ENCODE peak calls at places on chromosomes 4 and X, in seven cellular contexts. One of them, this sample, is unnamed.

GRCh38 chrX:103338663-103339062 is 8.6 kb downstream of the TCEAL7 start:
- DNase-seq in stimulated activated CD4-positive, alpha-beta T cell treated with anti-CD3 and anti-CD28 coated beads, Interleukin-4, amount 100 ng/mL, for 4 hours: no peak
- DNase-seq in fibroblast of the conjunctiva: no peak
- DNase-seq in caudate nucleus: peak; percentile 26
- DNase-seq in head of caudate nucleus: no peak
- DNase-seq in mesendoderm: no peak
- DNase-seq in lower leg skin: no peak
- DNase-seq in this sample: no peak

GRCh38 chr4:88533937-88534750 is 10.6 kb upstream of the PYURF start:
- DNase-seq in stimulated activated CD4-positive, alpha-beta T cell treated with anti-CD3 and anti-CD28 coated beads, Interleukin-4, amount 100 ng/mL, for 4 hours: no peak
- DNase-seq in fibroblast of the conjunctiva: no peak
- DNase-seq in caudate nucleus: no peak
- DNase-seq in head of caudate nucleus: no peak
- DNase-seq in mesendoderm: peak; percentile 63
- DNase-seq in lower leg skin: no peak
- DNase-seq in this sample: no peak

GRCh38 chr4:169164669-169165415 is 105.9 kb downstream of the SH3RF1 start:
- DNase-seq in stimulated activated CD4-positive, alpha-beta T cell treated with anti-CD3 and anti-CD28 coated beads, Interleukin-4, amount 100 ng/mL, for 4 hours: no peak
- DNase-seq in fibroblast of the conjunctiva: no peak
- DNase-seq in caudate nucleus: no peak
- DNase-seq in head of caudate nucleus: no peak
- DNase-seq in mesendoderm: peak; percentile 17
- DNase-seq in lower leg skin: no peak
- DNase-seq in this sample: no peak

GRCh38 chr4:75063417-75063816 is 130.5 kb downstream of the PARM1 start:
- DNase-seq in stimulated activated CD4-positive, alpha-beta T cell treated with anti-CD3 and anti-CD28 coated beads, Interleukin-4, amount 100 ng/mL, for 4 hours: no peak
- DNase-seq in fibroblast of the conjunctiva: no peak
- DNase-seq in caudate nucleus: no peak
- DNase-seq in head of caudate nucleus: no peak
- DNase-seq in mesendoderm: no peak
- DNase-seq in lower leg skin: no peak
- DNase-seq in this sample: no peak

GRCh38 chr4:80529021-80529420 is 193.5 kb downstream of the CFAP299 start:
- DNase-seq in stimulated activated CD4-positive, alpha-beta T cell treated with anti-CD3 and anti-CD28 coated beads, Interleukin-4, amount 100 ng/mL, for 4 hours: no peak
- DNase-seq in fibroblast of the conjunctiva: no peak
- DNase-seq in caudate nucleus: no peak
- DNase-seq in head of caudate nucleus: no peak
- DNase-seq in mesendoderm: no peak
- DNase-seq in lower leg skin: no peak
- DNase-seq in this sample: no peak

GRCh38 chrX:114162068-114162735 is 421.7 kb upstream of the HTR2C start:
- DNase-seq in stimulated activated CD4-positive, alpha-beta T cell treated with anti-CD3 and anti-CD28 coated beads, Interleukin-4, amount 100 ng/mL, for 4 hours: no peak
- DNase-seq in fibroblast of the conjunctiva: no peak
- DNase-seq in caudate nucleus: no peak
- DNase-seq in head of caudate nucleus: no peak
- DNase-seq in mesendoderm: peak; percentile 56
- DNase-seq in lower leg skin: no peak
- DNase-seq in this sample: no peak

GRCh38 chr4:68904786-68905185 is 46.8 kb downstream of the UGT2A3 start:
- DNase-seq in stimulated activated CD4-positive, alpha-beta T cell treated with anti-CD3 and anti-CD28 coated beads, Interleukin-4, amount 100 ng/mL, for 4 hours: no peak
- DNase-seq in fibroblast of the conjunctiva: no peak
- DNase-seq in caudate nucleus: no peak
- DNase-seq in head of caudate nucleus: no peak
- DNase-seq in mesendoderm: peak; percentile 71
- DNase-seq in lower leg skin: no peak
- DNase-seq in this sample: no peak

GRCh38 chr4:170004656-170005250 is 21.4 kb downstream of the MFAP3L start:
- DNase-seq in stimulated activated CD4-positive, alpha-beta T cell treated with anti-CD3 and anti-CD28 coated beads, Interleukin-4, amount 100 ng/mL, for 4 hours: no peak
- DNase-seq in fibroblast of the conjunctiva: no peak
- DNase-seq in caudate nucleus: no peak
- DNase-seq in head of caudate nucleus: no peak
- DNase-seq in mesendoderm: peak; percentile 39
- DNase-seq in lower leg skin: no peak
- DNase-seq in this sample: no peak

GRCh38 chrX:115350696-115351408 is 61.3 kb downstream of the LUZP4 start:
- DNase-seq in stimulated activated CD4-positive, alpha-beta T cell treated with anti-CD3 and anti-CD28 coated beads, Interleukin-4, amount 100 ng/mL, for 4 hours: no peak
- DNase-seq in fibroblast of the conjunctiva: peak; percentile 51
- DNase-seq in caudate nucleus: no peak
- DNase-seq in head of caudate nucleus: no peak
- DNase-seq in mesendoderm: no peak
- DNase-seq in lower leg skin: no peak
- DNase-seq in this sample: no peak

GRCh38 chr4:153466637-153467153 is 535 bp downstream of the TMEM131L start:
- DNase-seq in stimulated activated CD4-positive, alpha-beta T cell treated with anti-CD3 and anti-CD28 coated beads, Interleukin-4, amount 100 ng/mL, for 4 hours: no peak
- DNase-seq in fibroblast of the conjunctiva: no peak
- DNase-seq in caudate nucleus: peak; percentile 66
- DNase-seq in head of caudate nucleus: no peak
- DNase-seq in mesendoderm: no peak
- DNase-seq in lower leg skin: no peak
- DNase-seq in this sample: no peak

GRCh38 chrX:107565005-107565404 is 63.3 kb upstream of the PRPS1 start:
- DNase-seq in stimulated activated CD4-positive, alpha-beta T cell treated with anti-CD3 and anti-CD28 coated beads, Interleukin-4, amount 100 ng/mL, for 4 hours: no peak
- DNase-seq in fibroblast of the conjunctiva: no peak
- DNase-seq in caudate nucleus: no peak
- DNase-seq in head of caudate nucleus: no peak
- DNase-seq in mesendoderm: no peak
- DNase-seq in lower leg skin: no peak
- DNase-seq in this sample: no peak

GRCh38 chrX:72060196-72060974 is 71.3 kb downstream of the RTL5 start:
- DNase-seq in stimulated activated CD4-positive, alpha-beta T cell treated with anti-CD3 and anti-CD28 coated beads, Interleukin-4, amount 100 ng/mL, for 4 hours: no peak
- DNase-seq in fibroblast of the conjunctiva: no peak
- DNase-seq in caudate nucleus: peak; percentile 25
- DNase-seq in head of caudate nucleus: peak; percentile 44
- DNase-seq in mesendoderm: peak; percentile 79
- DNase-seq in lower leg skin: no peak
- DNase-seq in this sample: no peak

GRCh38 chrX:72297953-72298730 is 7.6 kb downstream of the CITED1 start:
- DNase-seq in stimulated activated CD4-positive, alpha-beta T cell treated with anti-CD3 and anti-CD28 coated beads, Interleukin-4, amount 100 ng/mL, for 4 hours: no peak
- DNase-seq in fibroblast of the conjunctiva: no peak
- DNase-seq in caudate nucleus: no peak
- DNase-seq in head of caudate nucleus: no peak
- DNase-seq in mesendoderm: peak; percentile 79
- DNase-seq in lower leg skin: no peak
- DNase-seq in this sample: no peak

GRCh38 chr4:138869631-138870030 is 145.9 kb upstream of the NOCT start:
- DNase-seq in stimulated activated CD4-positive, alpha-beta T cell treated with anti-CD3 and anti-CD28 coated beads, Interleukin-4, amount 100 ng/mL, for 4 hours: no peak
- DNase-seq in fibroblast of the conjunctiva: no peak
- DNase-seq in caudate nucleus: no peak
- DNase-seq in head of caudate nucleus: no peak
- DNase-seq in mesendoderm: no peak
- DNase-seq in lower leg skin: no peak
- DNase-seq in this sample: no peak

GRCh38 chrX:111360839-111361238 is 51.2 kb downstream of the DCX start:
- DNase-seq in stimulated activated CD4-positive, alpha-beta T cell treated with anti-CD3 and anti-CD28 coated beads, Interleukin-4, amount 100 ng/mL, for 4 hours: no peak
- DNase-seq in fibroblast of the conjunctiva: no peak
- DNase-seq in caudate nucleus: no peak
- DNase-seq in head of caudate nucleus: no peak
- DNase-seq in mesendoderm: peak; percentile 4
- DNase-seq in lower leg skin: no peak
- DNase-seq in this sample: no peak

GRCh38 chr4:108596389-108596788 is 24.0 kb upstream of the RPL34 start:
- DNase-seq in stimulated activated CD4-positive, alpha-beta T cell treated with anti-CD3 and anti-CD28 coated beads, Interleukin-4, amount 100 ng/mL, for 4 hours: no peak
- DNase-seq in fibroblast of the conjunctiva: no peak
- DNase-seq in caudate nucleus: peak; percentile 14
- DNase-seq in head of caudate nucleus: no peak
- DNase-seq in mesendoderm: no peak
- DNase-seq in lower leg skin: no peak
- DNase-seq in this sample: no peak

GRCh38 chr4:61541474-61541873 is 341.3 kb downstream of the ADGRL3 start:
- DNase-seq in stimulated activated CD4-positive, alpha-beta T cell treated with anti-CD3 and anti-CD28 coated beads, Interleukin-4, amount 100 ng/mL, for 4 hours: no peak
- DNase-seq in fibroblast of the conjunctiva: no peak
- DNase-seq in caudate nucleus: no peak
- DNase-seq in head of caudate nucleus: no peak
- DNase-seq in mesendoderm: no peak
- DNase-seq in lower leg skin: no peak
- DNase-seq in this sample: no peak

GRCh38 chr4:8528713-8529112 is 51.5 kb upstream of the GPR78 start:
- DNase-seq in stimulated activated CD4-positive, alpha-beta T cell treated with anti-CD3 and anti-CD28 coated beads, Interleukin-4, amount 100 ng/mL, for 4 hours: no peak
- DNase-seq in fibroblast of the conjunctiva: no peak
- DNase-seq in caudate nucleus: no peak
- DNase-seq in head of caudate nucleus: no peak
- DNase-seq in mesendoderm: no peak
- DNase-seq in lower leg skin: no peak
- DNase-seq in this sample: no peak

GRCh38 chr4:39067451-39067850 is 5.4 kb downstream of the KLHL5 start:
- DNase-seq in stimulated activated CD4-positive, alpha-beta T cell treated with anti-CD3 and anti-CD28 coated beads, Interleukin-4, amount 100 ng/mL, for 4 hours: no peak
- DNase-seq in fibroblast of the conjunctiva: no peak
- DNase-seq in caudate nucleus: no peak
- DNase-seq in head of caudate nucleus: no peak
- DNase-seq in mesendoderm: no peak
- DNase-seq in lower leg skin: no peak
- DNase-seq in this sample: no peak

GRCh38 chrX:130216312-130216711 is 44.5 kb downstream of the RAB33A start:
- DNase-seq in stimulated activated CD4-positive, alpha-beta T cell treated with anti-CD3 and anti-CD28 coated beads, Interleukin-4, amount 100 ng/mL, for 4 hours: no peak
- DNase-seq in fibroblast of the conjunctiva: no peak
- DNase-seq in caudate nucleus: no peak
- DNase-seq in head of caudate nucleus: no peak
- DNase-seq in mesendoderm: no peak
- DNase-seq in lower leg skin: no peak
- DNase-seq in this sample: no peak

GRCh38 chr4:43425206-43425605 is 532.7 kb downstream of the GRXCR1 start:
- DNase-seq in stimulated activated CD4-positive, alpha-beta T cell treated with anti-CD3 and anti-CD28 coated beads, Interleukin-4, amount 100 ng/mL, for 4 hours: no peak
- DNase-seq in fibroblast of the conjunctiva: no peak
- DNase-seq in caudate nucleus: no peak
- DNase-seq in head of caudate nucleus: no peak
- DNase-seq in mesendoderm: no peak
- DNase-seq in lower leg skin: no peak
- DNase-seq in this sample: no peak

GRCh38 chr4:103786014-103786413 is 66.2 kb upstream of the TACR3 start:
- DNase-seq in stimulated activated CD4-positive, alpha-beta T cell treated with anti-CD3 and anti-CD28 coated beads, Interleukin-4, amount 100 ng/mL, for 4 hours: no peak
- DNase-seq in fibroblast of the conjunctiva: peak; percentile 22
- DNase-seq in caudate nucleus: no peak
- DNase-seq in head of caudate nucleus: no peak
- DNase-seq in mesendoderm: peak; percentile 88
- DNase-seq in lower leg skin: no peak
- DNase-seq in this sample: peak; percentile 11

GRCh38 chr4:163871078-163871477 is 376.6 kb downstream of the TMA16 start:
- DNase-seq in stimulated activated CD4-positive, alpha-beta T cell treated with anti-CD3 and anti-CD28 coated beads, Interleukin-4, amount 100 ng/mL, for 4 hours: no peak
- DNase-seq in fibroblast of the conjunctiva: no peak
- DNase-seq in caudate nucleus: no peak
- DNase-seq in head of caudate nucleus: no peak
- DNase-seq in mesendoderm: no peak
- DNase-seq in lower leg skin: no peak
- DNase-seq in this sample: no peak